ENCODE peak calls at places on chromosomes 11 and 22, in ten cellular contexts. One of them, this sample, is unnamed.
A peak's percentile ranks its signal among the peaks of the same experiment; 100 is the strongest.

GRCh38 chr11:7534030-7534378 is 20.2 kb downstream of the PPFIBP2 start:
- DNase-seq in endothelial cell: no peak
- DNase-seq in choroid plexus epithelial cell: no peak
- DNase-seq in ovary: no peak
- DNase-seq in IMR-90: no peak
- DNase-seq in GM06990: no peak
- DNase-seq in fibroblast of lung: no peak
- DNase-seq in transverse colon: no peak
- DNase-seq in astrocyte of the spinal cord: no peak
- DNase-seq in neural progenitor cell: no peak
- DNase-seq in this sample: no peak

GRCh38 chr11:134913391-134913790 is 501.3 kb upstream of the B3GAT1 start:
- DNase-seq in ovary: no peak
- DNase-seq in IMR-90: no peak
- DNase-seq in transverse colon: no peak
- DNase-seq in choroid plexus epithelial cell: no peak
- DNase-seq in neural progenitor cell: no peak
- DNase-seq in fibroblast of lung: no peak
- DNase-seq in astrocyte of the spinal cord: no peak
- DNase-seq in endothelial cell: no peak
- DNase-seq in GM06990: no peak
- DNase-seq in this sample: no peak

GRCh38 chr22:37184380-37184755 is 3.7 kb downstream of the C1QTNF6 start:
- DNase-seq in choroid plexus epithelial cell: no peak
- DNase-seq in IMR-90: no peak
- DNase-seq in GM06990: no peak
- DNase-seq in fibroblast of lung: no peak
- DNase-seq in transverse colon: no peak
- DNase-seq in ovary: peak; percentile 17
- DNase-seq in astrocyte of the spinal cord: no peak
- DNase-seq in endothelial cell: no peak
- DNase-seq in neural progenitor cell: no peak
- DNase-seq in this sample: no peak

GRCh38 chr22:20422965-20423635 is 14.5 kb downstream of the SCARF2 start:
- DNase-seq in IMR-90: no peak
- DNase-seq in transverse colon: no peak
- DNase-seq in endothelial cell: no peak
- DNase-seq in astrocyte of the spinal cord: no peak
- DNase-seq in fibroblast of lung: peak; percentile 29
- DNase-seq in ovary: peak; percentile 72
- DNase-seq in GM06990: no peak
- DNase-seq in neural progenitor cell: no peak
- DNase-seq in choroid plexus epithelial cell: no peak
- DNase-seq in this sample: no peak

GRCh38 chr11:35598254-35599125 is 19.8 kb upstream of the FJX1 start:
- DNase-seq in astrocyte of the spinal cord: no peak
- DNase-seq in neural progenitor cell: no peak
- DNase-seq in endothelial cell: no peak
- DNase-seq in fibroblast of lung: no peak
- DNase-seq in ovary: no peak
- DNase-seq in choroid plexus epithelial cell: no peak
- DNase-seq in IMR-90: peak; percentile 88
- DNase-seq in transverse colon: no peak
- DNase-seq in GM06990: peak; percentile 39
- DNase-seq in this sample: peak; percentile 24

GRCh38 chr11:79419120-79419519 is 21.7 kb downstream of the TENM4 start:
- DNase-seq in IMR-90: peak; percentile 85
- DNase-seq in choroid plexus epithelial cell: no peak
- DNase-seq in fibroblast of lung: peak; percentile 66
- DNase-seq in ovary: no peak
- DNase-seq in endothelial cell: no peak
- DNase-seq in neural progenitor cell: no peak
- DNase-seq in GM06990: no peak
- DNase-seq in astrocyte of the spinal cord: peak; percentile 82
- DNase-seq in transverse colon: peak; percentile 63
- DNase-seq in this sample: no peak

GRCh38 chr22:35102663-35103062 is 36.7 kb downstream of the ISX start:
- DNase-seq in endothelial cell: no peak
- DNase-seq in IMR-90: peak; percentile 2
- DNase-seq in choroid plexus epithelial cell: peak; percentile 11
- DNase-seq in GM06990: peak; percentile 52
- DNase-seq in ovary: no peak
- DNase-seq in transverse colon: peak; percentile 71
- DNase-seq in astrocyte of the spinal cord: no peak
- DNase-seq in neural progenitor cell: peak; percentile 25
- DNase-seq in fibroblast of lung: no peak
- DNase-seq in this sample: peak; percentile 51

GRCh38 chr22:19988331-19988808 is 28.3 kb downstream of the ARVCF start:
- DNase-seq in endothelial cell: no peak
- DNase-seq in ovary: peak; percentile 29
- DNase-seq in transverse colon: no peak
- DNase-seq in IMR-90: no peak
- DNase-seq in choroid plexus epithelial cell: no peak
- DNase-seq in neural progenitor cell: no peak
- DNase-seq in fibroblast of lung: no peak
- DNase-seq in GM06990: no peak
- DNase-seq in astrocyte of the spinal cord: no peak
- DNase-seq in this sample: no peak

GRCh38 chr11:83862033-83862432 is 575.9 kb upstream of the CCDC90B start:
- DNase-seq in astrocyte of the spinal cord: no peak
- DNase-seq in transverse colon: no peak
- DNase-seq in ovary: no peak
- DNase-seq in neural progenitor cell: no peak
- DNase-seq in GM06990: no peak
- DNase-seq in fibroblast of lung: no peak
- DNase-seq in IMR-90: no peak
- DNase-seq in endothelial cell: no peak
- DNase-seq in choroid plexus epithelial cell: no peak
- DNase-seq in this sample: no peak

GRCh38 chr11:48384670-48385069 is 18.4 kb upstream of the OR4C5 start:
- DNase-seq in GM06990: no peak
- DNase-seq in neural progenitor cell: no peak
- DNase-seq in IMR-90: no peak
- DNase-seq in choroid plexus epithelial cell: no peak
- DNase-seq in endothelial cell: no peak
- DNase-seq in transverse colon: no peak
- DNase-seq in fibroblast of lung: no peak
- DNase-seq in astrocyte of the spinal cord: no peak
- DNase-seq in ovary: no peak
- DNase-seq in this sample: no peak
- TF ChIP-seq CTCF in GM06990: peak; percentile 9
- TF ChIP-seq CTCF in neural progenitor cell: peak; percentile 16
- TF ChIP-seq CTCF in IMR-90: no peak
- TF ChIP-seq CTCF in choroid plexus epithelial cell: no peak
- TF ChIP-seq CTCF in endothelial cell: no peak
- TF ChIP-seq CTCF in transverse colon: no peak
- TF ChIP-seq CTCF in fibroblast of lung: no peak
- TF ChIP-seq CTCF in astrocyte of the spinal cord: no peak
- TF ChIP-seq CTCF in ovary: no peak
- TF ChIP-seq CTCF in this sample: no peak

GRCh38 chr22:21659864-21660525 is 5.8 kb upstream of the PPIL2 start:
- DNase-seq in GM06990: no peak
- DNase-seq in endothelial cell: no peak
- DNase-seq in transverse colon: no peak
- DNase-seq in choroid plexus epithelial cell: no peak
- DNase-seq in IMR-90: no peak
- DNase-seq in ovary: no peak
- DNase-seq in neural progenitor cell: no peak
- DNase-seq in fibroblast of lung: no peak
- DNase-seq in astrocyte of the spinal cord: no peak
- DNase-seq in this sample: no peak
- TF ChIP-seq CTCF in GM06990: no peak
- TF ChIP-seq CTCF in endothelial cell: no peak
- TF ChIP-seq CTCF in transverse colon: no peak
- TF ChIP-seq CTCF in choroid plexus epithelial cell: no peak
- TF ChIP-seq CTCF in IMR-90: no peak
- TF ChIP-seq CTCF in ovary: no peak
- TF ChIP-seq CTCF in neural progenitor cell: peak; percentile 5
- TF ChIP-seq CTCF in fibroblast of lung: no peak
- TF ChIP-seq CTCF in astrocyte of the spinal cord: no peak
- TF ChIP-seq CTCF in this sample: no peak

GRCh38 chr11:62322524-62322923 is 14.7 kb upstream of the ASRGL1 start:
- DNase-seq in GM06990: no peak
- DNase-seq in transverse colon: no peak
- DNase-seq in endothelial cell: no peak
- DNase-seq in astrocyte of the spinal cord: no peak
- DNase-seq in choroid plexus epithelial cell: no peak
- DNase-seq in neural progenitor cell: no peak
- DNase-seq in ovary: no peak
- DNase-seq in IMR-90: no peak
- DNase-seq in fibroblast of lung: no peak
- DNase-seq in this sample: no peak

DNA sequence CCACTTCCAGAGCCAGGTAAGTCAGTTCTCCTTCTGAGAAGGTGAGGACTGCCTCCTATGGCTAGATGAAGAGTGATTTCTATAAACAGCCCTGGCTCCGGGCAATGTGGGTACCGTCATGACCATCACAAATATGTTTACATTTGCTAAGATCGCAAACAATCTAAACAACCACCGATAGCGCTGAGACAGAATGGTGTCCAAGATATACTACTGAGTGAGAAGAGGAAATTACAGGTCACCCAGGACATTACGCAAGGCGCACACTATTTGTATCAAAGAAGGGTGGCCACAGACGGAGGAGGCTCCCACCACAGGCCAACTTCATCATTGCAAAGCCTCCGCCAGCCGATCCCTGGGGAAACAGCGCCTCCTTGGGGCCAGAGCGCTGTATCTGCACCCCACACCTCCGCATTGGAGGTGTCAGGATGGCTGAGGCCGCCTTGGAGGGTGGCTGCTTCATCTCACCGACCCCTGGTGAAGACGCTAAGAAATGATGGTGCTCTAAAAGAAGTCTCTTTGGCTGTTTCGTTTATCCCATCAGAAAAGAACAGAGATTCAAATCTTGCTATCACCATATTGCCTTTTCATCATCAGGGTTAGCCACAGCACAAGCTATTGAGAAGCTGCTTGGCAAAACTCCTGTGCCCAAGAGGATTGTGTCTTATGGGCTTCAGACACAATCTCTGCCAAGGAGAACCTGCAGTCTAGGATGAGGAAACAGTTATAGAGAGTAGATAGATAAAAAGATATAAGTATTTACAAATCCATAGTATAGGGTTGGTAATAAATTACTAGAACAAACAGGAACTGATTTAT is 12.3 kb upstream of the ASRGL1 start:
- DNase-seq in transverse colon: peak; percentile 20
- DNase-seq in fibroblast of lung: peak; percentile 35
- DNase-seq in GM06990: peak; percentile 43
- DNase-seq in ovary: no peak
- DNase-seq in neural progenitor cell: peak; percentile 84
- DNase-seq in endothelial cell: peak; percentile 87
- DNase-seq in IMR-90: peak; percentile 18
- DNase-seq in astrocyte of the spinal cord: peak; percentile 9
- DNase-seq in choroid plexus epithelial cell: peak; percentile 64
- DNase-seq in this sample: peak; percentile 76
- TF ChIP-seq CTCF in transverse colon: peak; percentile 23
- TF ChIP-seq CTCF in fibroblast of lung: peak; percentile 7
- TF ChIP-seq CTCF in GM06990: peak; percentile 90
- TF ChIP-seq CTCF in ovary: no peak
- TF ChIP-seq CTCF in neural progenitor cell: peak; percentile 91
- TF ChIP-seq CTCF in endothelial cell: peak; percentile 78
- TF ChIP-seq CTCF in IMR-90: peak; percentile 65
- TF ChIP-seq CTCF in astrocyte of the spinal cord: peak; percentile 75
- TF ChIP-seq CTCF in choroid plexus epithelial cell: peak; percentile 83
- TF ChIP-seq CTCF in this sample: peak; percentile 68

DNA sequence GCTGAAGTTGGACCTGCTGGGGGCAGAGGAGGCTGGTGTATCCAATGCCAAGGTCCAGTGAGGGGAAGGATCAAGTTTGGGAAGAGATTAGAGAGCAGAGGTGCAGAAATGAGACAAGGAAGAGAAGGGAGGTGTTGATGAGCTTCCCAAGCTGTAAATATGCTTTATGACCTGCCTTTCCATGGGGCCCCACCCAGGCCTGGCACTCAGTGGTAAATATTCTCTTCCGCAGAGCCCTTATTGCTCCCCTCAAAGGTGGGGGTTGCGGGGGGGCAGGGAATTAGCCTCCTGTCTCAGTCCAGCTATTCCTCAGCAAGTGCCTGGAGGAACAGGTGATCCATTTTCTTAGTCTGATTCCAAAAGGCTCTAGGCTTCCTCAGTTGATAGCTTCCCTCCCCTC is 24.1 kb downstream of the PHLDB1 start:
- DNase-seq in IMR-90: no peak
- DNase-seq in choroid plexus epithelial cell: no peak
- DNase-seq in GM06990: no peak
- DNase-seq in ovary: no peak
- DNase-seq in fibroblast of lung: no peak
- DNase-seq in neural progenitor cell: no peak
- DNase-seq in astrocyte of the spinal cord: no peak
- DNase-seq in transverse colon: peak; percentile 78
- DNase-seq in endothelial cell: no peak
- DNase-seq in this sample: no peak
- TF ChIP-seq CTCF in IMR-90: no peak
- TF ChIP-seq CTCF in choroid plexus epithelial cell: no peak
- TF ChIP-seq CTCF in GM06990: no peak
- TF ChIP-seq CTCF in ovary: no peak
- TF ChIP-seq CTCF in fibroblast of lung: no peak
- TF ChIP-seq CTCF in neural progenitor cell: no peak
- TF ChIP-seq CTCF in astrocyte of the spinal cord: no peak
- TF ChIP-seq CTCF in transverse colon: peak; percentile 22
- TF ChIP-seq CTCF in endothelial cell: no peak
- TF ChIP-seq CTCF in this sample: no peak

GRCh38 chr22:41021655-41022454 is 70.5 kb upstream of the EP300 start:
- DNase-seq in IMR-90: peak; percentile 16
- DNase-seq in fibroblast of lung: peak; percentile 68
- DNase-seq in ovary: peak; percentile 71
- DNase-seq in neural progenitor cell: peak; percentile 76
- DNase-seq in astrocyte of the spinal cord: peak; percentile 56
- DNase-seq in endothelial cell: peak; percentile 58
- DNase-seq in GM06990: peak; percentile 76
- DNase-seq in transverse colon: peak; percentile 81
- DNase-seq in choroid plexus epithelial cell: peak; percentile 37
- DNase-seq in this sample: peak; percentile 81
- TF ChIP-seq CTCF in IMR-90: no peak
- TF ChIP-seq CTCF in fibroblast of lung: no peak
- TF ChIP-seq CTCF in ovary: no peak
- TF ChIP-seq CTCF in neural progenitor cell: no peak
- TF ChIP-seq CTCF in astrocyte of the spinal cord: no peak
- TF ChIP-seq CTCF in endothelial cell: no peak
- TF ChIP-seq CTCF in GM06990: no peak
- TF ChIP-seq CTCF in transverse colon: no peak
- TF ChIP-seq CTCF in choroid plexus epithelial cell: no peak
- TF ChIP-seq CTCF in this sample: peak; percentile 24